ENCODE peak calls at places on chromosomes 6 and 20, in eight cellular contexts. P, U, Z, K, H, Y, S and B are unnamed samples.
A peak's percentile ranks its signal among the peaks of the same experiment; 100 is the strongest.

GRCh38 chr6:24883618-24884017 is 52.1 kb downstream of the RIPOR2 start:
- DNase-seq in P (no peak), U (no peak), Z (peak; percentile 70), K (peak; percentile 93), H (peak; percentile 22), Y (no peak), S (peak; percentile 60), B (peak; percentile 67)

GRCh38 chr20:45791668-45792512 is at the start of the genes DNTTIP1 and WFDC3:
- DNase-seq in P (peak; percentile 94), U (no peak), Z (peak; percentile 94), K (peak; percentile 85), H (peak; percentile 87), Y (no peak), S (peak; percentile 97), B (peak; percentile 97)

GRCh38 chr6:126650931-126651330 is 311.0 kb downstream of the CENPW start:
- DNase-seq in P (no peak), U (no peak), Z (no peak), K (peak; percentile 25), H (no peak), Y (no peak), S (peak; percentile 44), B (peak; percentile 40)

GRCh38 chr6:116073765-116074450 is 13.2 kb upstream of the FRK start:
- DNase-seq in P (no peak), U (no peak), Z (peak; percentile 88), K (peak; percentile 87), H (peak; percentile 78), Y (no peak), S (peak; percentile 76), B (peak; percentile 50)

GRCh38 chr6:131819507-131820228 is 11.8 kb downstream of the ENPP1 start:
- DNase-seq in P (no peak), U (no peak), Z (peak; percentile 88), K (peak; percentile 94), H (peak; percentile 11), Y (no peak), S (peak; percentile 40), B (peak; percentile 81)

GRCh38 chr6:4776967-4777925 is 1.0 kb downstream of the CDYL start:
- DNase-seq in P (peak; percentile 47), U (no peak), Z (peak; percentile 57), K (peak; percentile 39), H (peak; percentile 48), Y (no peak), S (peak; percentile 77), B (peak; percentile 73)

GRCh38 chr6:166728884-166729530 is 102.0 kb upstream of the RPS6KA2 start:
- DNase-seq in P (no peak), U (no peak), Z (no peak), K (no peak), H (no peak), Y (no peak), S (no peak), B (no peak)

GRCh38 chr20:51449498-51450220 is 92.9 kb downstream of the NFATC2 start:
- DNase-seq in P (no peak), U (no peak), Z (no peak), K (no peak), H (no peak), Y (no peak), S (no peak), B (no peak)

GRCh38 chr20:25051386-25052155 is 6.4 kb downstream of the ACSS1 start:
- DNase-seq in P (no peak), U (no peak), Z (no peak), K (no peak), H (no peak), Y (no peak), S (no peak), B (no peak)

GRCh38 chr6:79762370-79762769 is 131.2 kb downstream of the SH3BGRL2 start:
- DNase-seq in P (no peak), U (no peak), Z (peak; percentile 4), K (no peak), H (no peak), Y (no peak), S (peak; percentile 19), B (peak; percentile 36)

GRCh38 chr20:20734475-20734948 is 22.1 kb upstream of the RALGAPA2 start:
- DNase-seq in P (no peak), U (no peak), Z (no peak), K (no peak), H (no peak), Y (no peak), S (no peak), B (no peak)

GRCh38 chr6:84422380-84422968 is 195.0 kb upstream of the CEP162 start:
- DNase-seq in P (peak; percentile 20), U (no peak), Z (peak; percentile 62), K (peak; percentile 41), H (peak; percentile 21), Y (no peak), S (peak; percentile 6), B (peak; percentile 78)

GRCh38 chr6:132483779-132484679 is 28.9 kb downstream of the STX7 start:
- DNase-seq in P (peak; percentile 49), U (peak; percentile 9), Z (peak; percentile 78), K (peak; percentile 76), H (peak; percentile 39), Y (peak; percentile 85), S (peak; percentile 80), B (peak; percentile 89)

GRCh38 chr6:68639826-68640505 is 4.9 kb downstream of the ADGRB3 start:
- DNase-seq in P (no peak), U (no peak), Z (peak; percentile 39), K (no peak), H (no peak), Y (no peak), S (no peak), B (no peak)

GRCh38 chr20:25408890-25409289 is 1.4 kb downstream of the GINS1 start:
- DNase-seq in P (no peak), U (no peak), Z (no peak), K (no peak), H (no peak), Y (no peak), S (no peak), B (no peak)

GRCh38 chr6:6885521-6886088 is 222.2 kb upstream of the RREB1 start:
- DNase-seq in P (no peak), U (no peak), Z (peak; percentile 56), K (no peak), H (no peak), Y (no peak), S (no peak), B (no peak)

GRCh38 chr6:80304014-80304413 is 197.5 kb downstream of the BCKDHB start:
- DNase-seq in P (no peak), U (no peak), Z (no peak), K (no peak), H (no peak), Y (no peak), S (peak; percentile 47), B (peak; percentile 30)

GRCh38 chr6:56793938-56794337 is 151.2 kb upstream of the DST start:
- DNase-seq in P (no peak), U (no peak), Z (no peak), K (no peak), H (no peak), Y (no peak), S (no peak), B (no peak)
- H3K9ac ChIP-seq in P (no peak overlapping the region), U (no peak overlapping the region), Z (no peak overlapping the region), K (no peak overlapping the region), H (no peak overlapping the region), Y (no peak overlapping the region), S (no peak overlapping the region), B (no peak overlapping the region)

DNA sequence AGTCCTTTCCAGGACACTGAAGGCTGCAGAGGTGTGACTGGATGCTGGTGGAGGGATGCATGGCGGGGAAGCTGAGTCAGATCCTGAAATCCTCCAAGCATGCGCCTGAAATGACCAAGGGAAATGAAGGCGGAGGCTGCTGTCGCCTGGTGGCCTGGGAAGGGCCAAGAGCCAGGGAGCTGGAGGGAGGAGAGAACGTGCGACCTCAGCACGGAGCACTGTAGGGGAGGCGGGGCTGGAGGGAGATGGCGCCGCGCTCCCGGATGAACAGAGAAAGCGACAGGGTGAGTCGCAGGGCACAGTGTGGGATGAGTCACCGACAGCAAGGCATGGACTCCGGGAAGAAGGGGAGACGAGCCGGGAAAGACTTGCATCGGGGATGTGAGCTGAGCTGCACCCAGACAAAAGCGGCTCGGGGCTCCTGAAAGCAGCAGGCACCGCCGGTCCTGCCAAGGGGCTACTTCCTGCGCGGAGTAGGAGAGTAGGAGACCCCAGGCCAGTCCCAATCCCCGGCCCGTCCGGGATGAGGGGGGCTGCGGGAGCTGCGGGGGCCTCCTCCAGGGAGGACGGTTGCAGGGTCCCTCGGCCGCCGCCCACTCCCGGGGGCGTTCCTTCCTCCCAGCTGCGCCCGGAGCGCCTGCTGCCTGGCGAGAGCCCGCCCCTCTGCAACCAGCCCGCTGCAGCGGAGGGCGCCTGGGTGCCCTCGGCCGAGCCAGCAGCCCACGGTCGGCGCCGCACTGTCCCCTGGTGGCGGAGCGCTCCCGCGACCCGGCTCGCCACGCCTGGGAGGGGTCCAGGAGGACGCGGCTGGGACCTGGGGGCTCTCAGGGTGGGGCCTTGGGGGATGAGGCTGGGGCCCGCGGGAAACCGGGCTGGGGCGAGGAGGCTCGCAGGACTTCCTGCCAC is 11.0 kb upstream of the NQO2 start:
- DNase-seq in P (peak; percentile 91), U (no peak), Z (peak; percentile 98), K (peak; percentile 95), H (peak; percentile 92), Y (no peak), S (peak; percentile 98), B (peak; percentile 96)
- H3K9ac ChIP-seq in P (peak overlapping the region; percentile 94), U (peak overlapping the region; percentile 89), Z (peak overlapping the region; percentile 95), K (peak overlapping the region; percentile 93), H (peak overlapping the region; percentile 100), Y (peak overlapping the region; percentile 86), S (peak overlapping the region; percentile 97), B (peak overlapping the region; percentile 95)

DNA sequence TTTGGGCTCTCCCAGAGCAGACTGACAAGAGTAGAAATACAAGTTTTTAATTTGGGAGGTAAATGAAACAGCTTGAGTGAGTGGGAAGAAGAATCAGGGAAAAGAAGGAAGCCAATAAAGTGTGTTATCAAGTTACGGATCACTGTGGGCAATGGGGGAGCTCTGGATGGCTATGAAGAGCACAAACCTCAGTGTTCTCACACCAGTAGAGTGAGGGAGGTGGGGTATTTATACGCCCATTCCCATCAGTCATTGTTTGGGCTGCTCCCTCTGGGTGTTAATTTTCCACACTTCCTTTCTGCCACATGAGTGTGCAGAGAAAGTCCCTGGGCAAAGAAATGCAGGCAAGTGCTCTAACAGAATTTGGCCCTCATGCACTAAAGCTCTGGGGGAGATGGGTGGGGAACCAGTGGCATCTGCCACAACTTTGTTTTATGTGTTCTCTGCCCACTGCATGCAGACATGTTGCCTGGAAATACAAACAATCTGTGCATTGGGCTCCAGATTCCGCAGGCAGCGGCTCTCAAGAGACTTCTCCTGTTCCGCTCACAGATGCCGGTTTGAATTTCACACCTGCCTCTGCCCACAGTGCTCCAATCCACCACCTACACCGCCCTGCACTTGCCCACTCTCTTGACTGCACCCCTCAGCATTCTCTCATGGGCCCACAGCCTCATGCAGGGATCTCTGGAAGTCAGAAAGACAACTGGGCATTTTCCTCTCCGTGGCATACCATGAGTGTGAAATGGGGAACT is 211.1 kb upstream of the RNF24 start:
- DNase-seq in P (no peak), U (no peak), Z (no peak), K (no peak), H (no peak), Y (no peak), S (no peak), B (no peak)
- H3K9ac ChIP-seq in P (no peak overlapping the region), U (no peak overlapping the region), Z (peak overlapping the region; percentile 75), K (no peak overlapping the region), H (no peak overlapping the region), Y (no peak overlapping the region), S (peak overlapping the region; percentile 34), B (peak overlapping the region; percentile 45)

DNA sequence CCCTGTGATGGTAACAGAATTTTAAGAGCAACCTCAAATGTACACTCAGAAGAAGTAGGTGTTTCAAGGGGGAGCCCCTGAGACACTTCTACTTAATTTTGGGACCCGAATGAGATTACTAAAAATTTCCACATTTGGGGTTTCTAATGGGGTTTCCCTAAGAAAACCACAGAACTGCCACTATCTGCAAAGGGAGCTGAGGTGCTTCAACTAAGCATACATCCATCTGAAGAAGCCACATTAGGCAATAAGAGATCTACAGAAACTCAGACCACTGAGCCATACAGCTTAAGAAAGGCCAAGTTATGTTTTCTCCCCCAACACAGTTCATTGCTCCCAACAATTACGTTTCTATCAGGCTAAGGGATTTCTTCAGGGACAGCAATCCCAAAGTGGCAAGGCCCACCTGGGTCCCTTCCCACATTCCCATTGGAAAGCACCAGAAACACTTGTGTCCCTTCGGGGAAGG is 5.2 kb downstream of the BCL2L1 start:
- DNase-seq in P (no peak), U (no peak), Z (no peak), K (no peak), H (no peak), Y (no peak), S (no peak), B (no peak)
- H3K9ac ChIP-seq in P (no peak overlapping the region), U (peak overlapping the region; percentile 48), Z (peak overlapping the region; percentile 75), K (no peak overlapping the region), H (no peak overlapping the region), Y (no peak overlapping the region), S (no peak overlapping the region), B (peak overlapping the region; percentile 67)